ENCODE peak calls at places on chromosomes 13 and 19, in seven cellular contexts. E, V, W, A, X, U and K are unnamed samples.
A peak's percentile ranks its signal among the peaks of the same experiment; 100 is the strongest.

GRCh38 chr13:97967948-97968347 is 14.5 kb downstream of the IPO5 start:
- DNase-seq in E (no peak), V (no peak), W (no peak), A (no peak), X (no peak), U (no peak), K (no peak)

GRCh38 chr13:25114220-25114619 is 18.3 kb downstream of the PABPC3 start:
- DNase-seq in E (peak; percentile 57), V (peak; percentile 65), W (peak; percentile 78), A (peak; percentile 96), X (peak; percentile 47), U (peak; percentile 83), K (peak; percentile 76)

GRCh38 chr19:3554254-3555083 is 2.9 kb downstream of the MFSD12 start:
- DNase-seq in E (no peak), V (no peak), W (no peak), A (no peak), X (no peak), U (no peak), K (no peak)

GRCh38 chr13:106348032-106348431 is 187.4 kb downstream of the EFNB2 start:
- DNase-seq in E (peak; percentile 17), V (no peak), W (no peak), A (no peak), X (no peak), U (peak; percentile 33), K (no peak)

GRCh38 chr13:75691183-75691582 is 55.1 kb downstream of the LMO7 start:
- DNase-seq in E (no peak), V (no peak), W (no peak), A (no peak), X (no peak), U (no peak), K (no peak)

GRCh38 chr19:18429717-18430416 is 8.1 kb downstream of the ISYNA1 start:
- DNase-seq in E (no peak), V (no peak), W (no peak), A (no peak), X (no peak), U (no peak), K (no peak)

GRCh38 chr13:29597701-29598100 is 2.2 kb upstream of the SLC7A1 start:
- DNase-seq in E (no peak), V (no peak), W (no peak), A (peak; percentile 19), X (no peak), U (no peak), K (no peak)

GRCh38 chr13:68588623-68589022 is 1358.5 kb upstream of the PCDH9 start:
- DNase-seq in E (no peak), V (no peak), W (no peak), A (no peak), X (no peak), U (no peak), K (no peak)

GRCh38 chr13:31310781-31311180 is 111.0 kb downstream of the B3GLCT start:
- DNase-seq in E (peak; percentile 41), V (peak; percentile 29), W (no peak), A (no peak), X (peak; percentile 64), U (no peak), K (peak; percentile 32)

GRCh38 chr13:99033814-99034213 is 56.0 kb upstream of the DOCK9 start:
- DNase-seq in E (peak; percentile 30), V (peak; percentile 22), W (no peak), A (peak; percentile 84), X (peak; percentile 76), U (peak; percentile 33), K (peak; percentile 38)

GRCh38 chr19:11361037-11361770 is 6.0 kb downstream of the PLPPR2 start:
- DNase-seq in E (no peak), V (no peak), W (peak; percentile 58), A (peak; percentile 64), X (no peak), U (peak; percentile 97), K (no peak)

GRCh38 chr13:79281335-79281734 is 124.7 kb downstream of the RBM26 start:
- DNase-seq in E (no peak), V (no peak), W (no peak), A (peak; percentile 44), X (no peak), U (peak; percentile 87), K (peak; percentile 62)

GRCh38 chr13:98853791-98854191 is 101.3 kb upstream of the SLC15A1 start:
- DNase-seq in E (no peak), V (no peak), W (peak; percentile 85), A (no peak), X (no peak), U (no peak), K (no peak)

GRCh38 chr19:3275583-3276340 is 51.3 kb downstream of the CELF5 start:
- DNase-seq in E (peak; percentile 87), V (peak; percentile 63), W (peak; percentile 96), A (peak; percentile 91), X (peak; percentile 55), U (peak; percentile 97), K (peak; percentile 81)

GRCh38 chr13:57704031-57704430 is 72.5 kb downstream of the PCDH17 start:
- DNase-seq in E (no peak), V (no peak), W (no peak), A (no peak), X (no peak), U (no peak), K (peak; percentile 3)

GRCh38 chr13:24892844-24893243 is 128.9 kb downstream of the RNF17 start:
- DNase-seq in E (no peak), V (no peak), W (no peak), A (no peak), X (no peak), U (no peak), K (no peak)

GRCh38 chr19:4713384-4713951 is 10.2 kb downstream of the DPP9 start:
- DNase-seq in E (no peak), V (no peak), W (no peak), A (no peak), X (no peak), U (no peak), K (no peak)

GRCh38 chr19:45187421-45188100 is 9.0 kb downstream of the BLOC1S3 start:
- DNase-seq in E (peak; percentile 53), V (peak; percentile 20), W (peak; percentile 30), A (peak; percentile 71), X (no peak), U (peak; percentile 77), K (peak; percentile 60)

GRCh38 chr19:17052439-17052838 is 22.8 kb downstream of the HAUS8 start:
- DNase-seq in E (peak; percentile 0), V (no peak), W (peak; percentile 30), A (peak; percentile 71), X (peak; percentile 35), U (peak; percentile 76), K (peak; percentile 20)

GRCh38 chr19:33376423-33376822 is 2.9 kb downstream of the CEBPG start:
- DNase-seq in E (no peak), V (no peak), W (no peak), A (no peak), X (no peak), U (no peak), K (no peak)

GRCh38 chr19:39246951-39247669 is 1.5 kb downstream of the IFNL4 start:
- DNase-seq in E (peak; percentile 40), V (no peak), W (peak; percentile 67), A (peak; percentile 73), X (no peak), U (peak; percentile 59), K (no peak)

GRCh38 chr19:1813837-1814217 is 1.8 kb upstream of the ATP8B3 start:
- DNase-seq in E (no peak), V (no peak), W (no peak), A (no peak), X (no peak), U (no peak), K (no peak)

GRCh38 chr19:7789447-7789846 is 26.4 kb downstream of the CLEC4M start:
- DNase-seq in E (peak; percentile 17), V (no peak), W (peak; percentile 42), A (no peak), X (no peak), U (peak; percentile 39), K (no peak)

GRCh38 chr13:113562085-113562749 is 22.3 kb upstream of the TFDP1 start:
- DNase-seq in E (peak; percentile 61), V (peak; percentile 71), W (peak; percentile 65), A (peak; percentile 88), X (peak; percentile 83), U (peak; percentile 93), K (peak; percentile 76)

GRCh38 chr13:47168086-47168485 is 271.2 kb upstream of the HTR2A start:
- DNase-seq in E (no peak), V (no peak), W (no peak), A (no peak), X (no peak), U (no peak), K (no peak)

GRCh38 chr19:46932346-46932745 is 71.5 kb downstream of the ARHGAP35 start:
- DNase-seq in E (no peak), V (no peak), W (no peak), A (no peak), X (no peak), U (no peak), K (no peak)

GRCh38 chr19:29775575-29775900 is 36.3 kb upstream of the CCNE1 start:
- DNase-seq in E (no peak), V (no peak), W (no peak), A (peak; percentile 17), X (no peak), U (peak; percentile 43), K (no peak)

GRCh38 chr13:110540871-110541525 is 20.5 kb downstream of the RAB20 start:
- DNase-seq in E (no peak), V (no peak), W (no peak), A (peak; percentile 69), X (no peak), U (peak; percentile 55), K (no peak)

GRCh38 chr19:46904114-46905060 is 43.6 kb downstream of the ARHGAP35 start:
- DNase-seq in E (no peak), V (no peak), W (no peak), A (no peak), X (no peak), U (no peak), K (no peak)

GRCh38 chr13:22238269-22238668 is 567.4 kb downstream of the FGF9 start:
- DNase-seq in E (no peak), V (no peak), W (no peak), A (no peak), X (no peak), U (no peak), K (no peak)

GRCh38 chr19:14366529-14366928 is 14.7 kb upstream of the ADGRE5 start:
- DNase-seq in E (peak; percentile 17), V (peak; percentile 58), W (peak; percentile 92), A (peak; percentile 87), X (peak; percentile 21), U (peak; percentile 46), K (peak; percentile 76)

GRCh38 chr13:26557393-26558073 is at the start of gene WASF3:
- DNase-seq in E (peak; percentile 85), V (peak; percentile 96), W (peak; percentile 56), A (peak; percentile 100), X (peak; percentile 77), U (peak; percentile 99), K (peak; percentile 88)

GRCh38 chr19:6076675-6077463 is 33.4 kb downstream of the RFX2 start:
- DNase-seq in E (no peak), V (no peak), W (no peak), A (no peak), X (no peak), U (no peak), K (no peak)

GRCh38 chr19:30068528-30069395 is 126.7 kb downstream of the URI1 start:
- DNase-seq in E (no peak), V (no peak), W (no peak), A (no peak), X (no peak), U (no peak), K (no peak)